ENCODE peak calls at places on chromosome 7, in seven cellular contexts. U is NCI-H345, R is globus pallidus, B is fibroblast of gingiva, N is hypothalamus, O is Panc1, X is EL. Q is an unnamed sample.

GRCh38 chr7:87204933-87205332 is 14.6 kb downstream of the TMEM243 start:
- DNase-seq in U (no peak), R (no peak), B (no peak), N (no peak), O (no peak), X (no peak), Q (no peak)

GRCh38 chr7:107966701-107967100 is 36.3 kb downstream of the LAMB1 start:
- DNase-seq in U (peak), R (peak), B (peak), N (no peak), O (peak), X (peak), Q (peak)

GRCh38 chr7:158282461-158283001 is 305.1 kb downstream of the PTPRN2 start:
- DNase-seq in U (no peak), R (no peak), B (no peak), N (no peak), O (no peak), X (no peak), Q (no peak)

GRCh38 chr7:51727441-51727840 is 410.8 kb upstream of the COBL start:
- DNase-seq in U (no peak), R (no peak), B (no peak), N (no peak), O (no peak), X (no peak), Q (no peak)

GRCh38 chr7:100621554-100621953 is 9.2 kb downstream of the MOSPD3 start:
- DNase-seq in U (no peak), R (no peak), B (no peak), N (no peak), O (no peak), X (no peak), Q (no peak)

GRCh38 chr7:2044311-2044882 is 188.3 kb downstream of the MAD1L1 start:
- DNase-seq in U (no peak), R (no peak), B (no peak), N (no peak), O (no peak), X (no peak), Q (no peak)

GRCh38 chr7:93327006-93327633 is 95.0 kb downstream of the VPS50 start:
- DNase-seq in U (no peak), R (no peak), B (peak), N (no peak), O (peak), X (peak), Q (no peak)

GRCh38 chr7:159306012-159306411 is 161.3 kb upstream of the VIPR2 start:
- DNase-seq in U (no peak), R (no peak), B (no peak), N (no peak), O (no peak), X (no peak), Q (no peak)

GRCh38 chr7:82105463-82105862 is 335.6 kb upstream of the HGF start:
- DNase-seq in U (no peak), R (no peak), B (peak), N (no peak), O (peak), X (peak), Q (no peak)

GRCh38 chr7:151621961-151622360 is 102.3 kb upstream of the RHEB start:
- DNase-seq in U (no peak), R (no peak), B (no peak), N (no peak), O (no peak), X (no peak), Q (no peak)

GRCh38 chr7:115680921-115681320 is 349.6 kb downstream of the TFEC start:
- DNase-seq in U (no peak), R (no peak), B (no peak), N (no peak), O (no peak), X (no peak), Q (no peak)

GRCh38 chr7:94620703-94621118 is 35.2 kb downstream of the SGCE start:
- DNase-seq in U (peak), R (peak), B (peak), N (no peak), O (peak), X (peak), Q (peak)

GRCh38 chr7:30920021-30920583 is 8.4 kb downstream of the AQP1 start:
- DNase-seq in U (peak), R (no peak), B (peak), N (no peak), O (no peak), X (peak), Q (no peak)

GRCh38 chr7:150399861-150400778 is 21.0 kb downstream of the ZNF775 start:
- DNase-seq in U (no peak), R (no peak), B (no peak), N (no peak), O (peak), X (peak), Q (no peak)

GRCh38 chr7:64907641-64908326 is 4.7 kb downstream of the ZNF273 start:
- DNase-seq in U (no peak), R (no peak), B (no peak), N (no peak), O (no peak), X (no peak), Q (no peak)

GRCh38 chr7:92446869-92447238 is 428 bp upstream of the GATAD1 start:
- DNase-seq in U (no peak), R (no peak), B (no peak), N (no peak), O (no peak), X (no peak), Q (no peak)

GRCh38 chr7:69438584-69438983 is 159.7 kb upstream of the AUTS2 start:
- DNase-seq in U (no peak), R (no peak), B (no peak), N (no peak), O (no peak), X (no peak), Q (no peak)

GRCh38 chr7:14817829-14818228 is 84.7 kb downstream of the DGKB start:
- DNase-seq in U (no peak), R (no peak), B (no peak), N (no peak), O (no peak), X (no peak), Q (no peak)

GRCh38 chr7:2099036-2099957 is 133.4 kb downstream of the MAD1L1 start:
- DNase-seq in U (no peak), R (no peak), B (no peak), N (no peak), O (no peak), X (peak), Q (no peak)

GRCh38 chr7:112204072-112204775 is 2.0 kb downstream of the DOCK4 start:
- DNase-seq in U (peak), R (no peak), B (peak), N (no peak), O (no peak), X (peak), Q (peak)

GRCh38 chr7:82172896-82173295 is 270.7 kb downstream of the CACNA2D1 start:
- DNase-seq in U (no peak), R (no peak), B (no peak), N (no peak), O (no peak), X (no peak), Q (no peak)

GRCh38 chr7:156380261-156380660 is 260.3 kb upstream of the RNF32 start:
- DNase-seq in U (no peak), R (no peak), B (no peak), N (no peak), O (no peak), X (no peak), Q (no peak)

GRCh38 chr7:106793015-106793651 is 71.9 kb upstream of the PIK3CG start:
- DNase-seq in U (peak), R (no peak), B (no peak), N (no peak), O (no peak), X (peak), Q (no peak)

GRCh38 chr7:26319631-26320030 is 28.0 kb downstream of the SNX10 start:
- DNase-seq in U (no peak), R (no peak), B (no peak), N (no peak), O (no peak), X (no peak), Q (peak)

GRCh38 chr7:18425873-18426520 is 69.6 kb upstream of the HDAC9 start:
- DNase-seq in U (no peak), R (no peak), B (no peak), N (no peak), O (no peak), X (no peak), Q (no peak)

GRCh38 chr7:18494821-18495408 is 634 bp upstream of the HDAC9 start:
- DNase-seq in U (peak), R (peak), B (peak), N (no peak), O (no peak), X (no peak), Q (peak)

GRCh38 chr7:128052404-128052803 is 21.2 kb upstream of the LRRC4 start:
- DNase-seq in U (no peak), R (no peak), B (no peak), N (no peak), O (no peak), X (no peak), Q (no peak)

GRCh38 chr7:142714375-142714774 is 34.9 kb upstream of the PRSS1 start:
- DNase-seq in U (no peak), R (no peak), B (no peak), N (no peak), O (no peak), X (no peak), Q (no peak)

GRCh38 chr7:138195207-138195606 is 118.9 kb downstream of the AKR1D1 start:
- DNase-seq in U (no peak), R (no peak), B (no peak), N (no peak), O (no peak), X (no peak), Q (no peak)

GRCh38 chr7:69817096-69817495 is 218.8 kb downstream of the AUTS2 start:
- DNase-seq in U (no peak), R (no peak), B (peak), N (no peak), O (no peak), X (no peak), Q (no peak)

GRCh38 chr7:155277385-155277994 is 20.2 kb upstream of the INSIG1 start:
- DNase-seq in U (no peak), R (no peak), B (no peak), N (no peak), O (no peak), X (peak), Q (no peak)

GRCh38 chr7:91556239-91556638 is 292.0 kb downstream of the FZD1 start:
- DNase-seq in U (no peak), R (no peak), B (no peak), N (no peak), O (no peak), X (no peak), Q (no peak)

GRCh38 chr7:145978769-145979168 is 137.8 kb upstream of the CNTNAP2 start:
- DNase-seq in U (peak), R (no peak), B (no peak), N (no peak), O (no peak), X (no peak), Q (no peak)

GRCh38 chr7:53315986-53316385 is 280.6 kb downstream of the POM121L12 start:
- DNase-seq in U (no peak), R (peak), B (no peak), N (peak), O (no peak), X (no peak), Q (peak)

GRCh38 chr7:79534128-79534527 is 80.7 kb upstream of the MAGI2 start:
- DNase-seq in U (no peak), R (no peak), B (no peak), N (no peak), O (no peak), X (no peak), Q (no peak)

GRCh38 chr7:67692425-67692824 is 695.8 kb downstream of the TYW1 start:
- DNase-seq in U (peak), R (no peak), B (no peak), N (no peak), O (peak), X (no peak), Q (no peak)

GRCh38 chr7:128916643-128916915 is 6.1 kb upstream of the KCP start:
- DNase-seq in U (no peak), R (no peak), B (no peak), N (no peak), O (no peak), X (no peak), Q (no peak)

GRCh38 chr7:139852482-139852845 is 23.4 kb downstream of the TBXAS1 start:
- DNase-seq in U (no peak), R (no peak), B (peak), N (no peak), O (no peak), X (no peak), Q (no peak)

GRCh38 chr7:69049341-69049740 is 548.9 kb upstream of the AUTS2 start:
- DNase-seq in U (no peak), R (no peak), B (no peak), N (no peak), O (no peak), X (no peak), Q (no peak)

Q was measured in pons.